ENCODE peak calls at places on chromosomes 6 and 20, in eight cellular contexts. One of them, this sample, is unnamed.

GRCh38 chr20:36092424-36093024 is 62.0 kb upstream of the EPB41L1 start:
- DNase-seq in foreskin fibroblast: no peak
- DNase-seq in NCI-H524: no peak
- DNase-seq in B cell: no peak
- DNase-seq in endothelial cell of umbilical vein: peak
- DNase-seq in H54: no peak
- DNase-seq in NCI-H748 treated with DMSO at 0.1 percent for 48 hours: no peak
- DNase-seq in neural progenitor cell: peak
- DNase-seq in this sample: no peak

GRCh38 chr6:118333772-118334171 is 214.3 kb upstream of the PLN start:
- DNase-seq in foreskin fibroblast: no peak
- DNase-seq in NCI-H524: peak
- DNase-seq in B cell: no peak
- DNase-seq in endothelial cell of umbilical vein: no peak
- DNase-seq in H54: no peak
- DNase-seq in NCI-H748 treated with DMSO at 0.1 percent for 48 hours: no peak
- DNase-seq in neural progenitor cell: no peak
- DNase-seq in this sample: no peak

GRCh38 chr6:149317656-149318571 is at the start of gene TAB2:
- DNase-seq in foreskin fibroblast: no peak
- DNase-seq in NCI-H524: peak
- DNase-seq in B cell: peak
- DNase-seq in endothelial cell of umbilical vein: peak
- DNase-seq in H54: no peak
- DNase-seq in NCI-H748 treated with DMSO at 0.1 percent for 48 hours: no peak
- DNase-seq in neural progenitor cell: no peak
- DNase-seq in this sample: peak

GRCh38 chr20:63017076-63017825 is 10.5 kb upstream of the BHLHE23 start:
- DNase-seq in foreskin fibroblast: no peak
- DNase-seq in NCI-H524: no peak
- DNase-seq in B cell: no peak
- DNase-seq in endothelial cell of umbilical vein: no peak
- DNase-seq in H54: no peak
- DNase-seq in NCI-H748 treated with DMSO at 0.1 percent for 48 hours: no peak
- DNase-seq in neural progenitor cell: no peak
- DNase-seq in this sample: no peak

GRCh38 chr6:163661271-163661671 is 246.8 kb downstream of the QKI start:
- DNase-seq in foreskin fibroblast: no peak
- DNase-seq in NCI-H524: no peak
- DNase-seq in B cell: peak
- DNase-seq in endothelial cell of umbilical vein: no peak
- DNase-seq in H54: no peak
- DNase-seq in NCI-H748 treated with DMSO at 0.1 percent for 48 hours: no peak
- DNase-seq in neural progenitor cell: no peak
- DNase-seq in this sample: no peak

GRCh38 chr6:37794825-37795224 is 24.7 kb upstream of the ZFAND3 start:
- DNase-seq in foreskin fibroblast: peak
- DNase-seq in NCI-H524: no peak
- DNase-seq in B cell: no peak
- DNase-seq in endothelial cell of umbilical vein: no peak
- DNase-seq in H54: no peak
- DNase-seq in NCI-H748 treated with DMSO at 0.1 percent for 48 hours: no peak
- DNase-seq in neural progenitor cell: no peak
- DNase-seq in this sample: no peak

GRCh38 chr20:8326899-8327298 is 194.8 kb downstream of the PLCB1 start:
- DNase-seq in foreskin fibroblast: no peak
- DNase-seq in NCI-H524: no peak
- DNase-seq in B cell: no peak
- DNase-seq in endothelial cell of umbilical vein: no peak
- DNase-seq in H54: no peak
- DNase-seq in NCI-H748 treated with DMSO at 0.1 percent for 48 hours: no peak
- DNase-seq in neural progenitor cell: no peak
- DNase-seq in this sample: no peak

GRCh38 chr6:44849829-44850228 is 462.3 kb downstream of the CDC5L start:
- DNase-seq in foreskin fibroblast: no peak
- DNase-seq in NCI-H524: no peak
- DNase-seq in B cell: no peak
- DNase-seq in endothelial cell of umbilical vein: no peak
- DNase-seq in H54: no peak
- DNase-seq in NCI-H748 treated with DMSO at 0.1 percent for 48 hours: no peak
- DNase-seq in neural progenitor cell: no peak
- DNase-seq in this sample: no peak

This sample was measured in T47D.